ENCODE peak calls at places on chromosome 2, in ten cellular contexts. Y, D, L, C, T, G, B, M, E and Q are unnamed samples.

GRCh38 chr2:62304429-62305417 is 108.8 kb downstream of the B3GNT2 start:
- DNase-seq in Y (peak; percentile 65), D (peak; percentile 95), L (no peak), C (peak; percentile 96), T (no peak), G (peak; percentile 86), B (peak; percentile 76), M (peak; percentile 84), E (peak; percentile 34), Q (no peak)

GRCh38 chr2:38596229-38596628 is 6.5 kb downstream of the HNRNPLL start:
- DNase-seq in Y (no peak), D (no peak), L (no peak), C (no peak), T (no peak), G (no peak), B (no peak), M (no peak), E (no peak), Q (no peak)

GRCh38 chr2:88671786-88672427 is 19.6 kb upstream of the RPIA start:
- DNase-seq in Y (no peak), D (peak; percentile 54), L (no peak), C (peak; percentile 47), T (peak; percentile 27), G (no peak), B (no peak), M (no peak), E (peak; percentile 38), Q (no peak)

GRCh38 chr2:133324150-133324561 is 244.1 kb downstream of the NCKAP5 start:
- DNase-seq in Y (no peak), D (no peak), L (peak; percentile 72), C (peak; percentile 84), T (no peak), G (no peak), B (no peak), M (no peak), E (no peak), Q (no peak)

GRCh38 chr2:173401716-173402326 is 47.1 kb downstream of the CDCA7 start:
- DNase-seq in Y (no peak), D (no peak), L (no peak), C (peak; percentile 19), T (no peak), G (no peak), B (no peak), M (no peak), E (peak; percentile 42), Q (no peak)

GRCh38 chr2:60358471-60358870 is 195.0 kb downstream of the BCL11A start:
- DNase-seq in Y (no peak), D (no peak), L (no peak), C (no peak), T (no peak), G (peak; percentile 9), B (no peak), M (no peak), E (no peak), Q (no peak)

GRCh38 chr2:211649331-211649730 is 889.3 kb downstream of the ERBB4 start:
- DNase-seq in Y (no peak), D (no peak), L (no peak), C (no peak), T (peak; percentile 29), G (no peak), B (no peak), M (no peak), E (peak; percentile 25), Q (no peak)

GRCh38 chr2:64325477-64325851 is 128.5 kb upstream of the LGALSL start:
- DNase-seq in Y (no peak), D (no peak), L (no peak), C (peak; percentile 13), T (no peak), G (no peak), B (no peak), M (no peak), E (no peak), Q (no peak)

GRCh38 chr2:234839285-234839684 is 112.5 kb upstream of the SH3BP4 start:
- DNase-seq in Y (no peak), D (no peak), L (no peak), C (peak; percentile 56), T (no peak), G (no peak), B (no peak), M (no peak), E (no peak), Q (no peak)

GRCh38 chr2:127525692-127526141 is 572 bp downstream of the IWS1 start:
- DNase-seq in Y (no peak), D (no peak), L (no peak), C (peak; percentile 68), T (no peak), G (peak; percentile 37), B (no peak), M (no peak), E (peak; percentile 42), Q (no peak)

DNA sequence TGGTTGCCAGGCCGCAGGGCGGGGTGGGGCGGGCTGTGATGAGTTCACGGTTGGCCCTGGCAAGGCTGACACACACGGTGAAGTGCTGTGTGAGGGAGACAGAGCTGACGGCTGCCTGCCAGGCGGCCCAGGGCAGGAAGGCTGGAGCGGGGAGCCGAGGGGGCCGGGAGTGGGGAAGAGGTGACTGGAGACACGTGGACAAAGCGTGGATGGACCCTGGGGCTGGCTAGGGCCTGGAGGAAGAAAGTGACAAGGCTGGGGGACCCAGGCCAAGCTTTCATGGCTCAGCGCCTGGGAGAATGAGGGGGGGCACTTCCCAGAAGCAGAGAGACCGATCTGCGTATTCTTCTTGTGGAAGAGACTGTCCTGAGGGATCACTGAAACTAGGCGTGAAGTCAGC is 123.2 kb downstream of the DYSF start:
- DNase-seq in Y (peak; percentile 72), D (no peak), L (no peak), C (no peak), T (no peak), G (no peak), B (no peak), M (no peak), E (no peak), Q (no peak)
- H3K27ac ChIP-seq in Y (no peak overlapping the region), D (no peak overlapping the region), L (no peak overlapping the region), C (no peak overlapping the region), T (no peak overlapping the region), G (no peak overlapping the region), B (no peak overlapping the region), M (no peak overlapping the region), E (no peak overlapping the region), Q (peak overlapping the region; percentile 83)

GRCh38 chr2:42961385-42961800 is 169.0 kb upstream of the HAAO start:
- DNase-seq in Y (peak; percentile 85), D (peak; percentile 81), L (no peak), C (peak; percentile 46), T (no peak), G (no peak), B (peak; percentile 88), M (peak; percentile 86), E (peak; percentile 61), Q (peak; percentile 95)
- H3K27ac ChIP-seq in Y (peak overlapping the region; percentile 64), D (no peak overlapping the region), L (no peak overlapping the region), C (peak overlapping the region; percentile 6), T (no peak overlapping the region), G (peak overlapping the region; percentile 60), B (peak overlapping the region; percentile 69), M (peak overlapping the region; percentile 80), E (peak overlapping the region; percentile 30), Q (peak overlapping the region; percentile 63)

GRCh38 chr2:241130316-241130715 is 19.0 kb downstream of the PASK start:
- DNase-seq in Y (peak; percentile 38), D (no peak), L (no peak), C (no peak), T (no peak), G (no peak), B (no peak), M (no peak), E (no peak), Q (no peak)

GRCh38 chr2:241129086-241129871 is 20.0 kb downstream of the PASK start:
- DNase-seq in Y (peak; percentile 44), D (no peak), L (no peak), C (no peak), T (no peak), G (no peak), B (no peak), M (no peak), E (no peak), Q (no peak)

GRCh38 chr2:241126771-241127202 is 22.5 kb downstream of the PASK start:
- DNase-seq in Y (peak; percentile 39), D (no peak), L (no peak), C (no peak), T (no peak), G (no peak), B (no peak), M (no peak), E (no peak), Q (no peak)

GRCh38 chr2:241126201-241126611 is 23.1 kb downstream of the PASK start:
- DNase-seq in Y (peak; percentile 28), D (peak; percentile 64), L (no peak), C (no peak), T (no peak), G (no peak), B (no peak), M (no peak), E (no peak), Q (no peak)

DNA sequence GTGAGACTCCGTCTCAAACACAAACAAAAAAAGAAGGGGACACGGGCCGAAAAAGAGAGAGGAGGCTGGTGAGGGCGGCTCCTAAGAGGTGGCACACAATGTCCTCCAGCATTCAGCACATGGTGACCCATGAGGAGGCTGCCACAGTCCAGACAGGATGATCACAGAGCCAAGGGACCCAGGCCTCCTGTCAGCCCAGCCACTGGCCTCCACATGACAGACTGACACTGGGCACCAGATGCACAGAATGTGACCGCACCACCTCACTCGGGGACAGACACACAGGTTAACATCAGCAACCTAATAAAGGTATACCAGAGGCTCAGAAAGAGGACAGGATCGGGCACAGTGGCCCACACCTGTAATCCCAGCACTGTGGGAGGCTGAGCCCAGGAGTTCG is 21.0 kb downstream of the PASK start:
- DNase-seq in Y (peak; percentile 6), D (no peak), L (no peak), C (no peak), T (no peak), G (no peak), B (no peak), M (no peak), E (no peak), Q (no peak)
- H3K27ac ChIP-seq in Y (no peak overlapping the region), D (no peak overlapping the region), L (no peak overlapping the region), C (no peak overlapping the region), T (no peak overlapping the region), G (no peak overlapping the region), B (no peak overlapping the region), M (no peak overlapping the region), E (no peak overlapping the region), Q (no peak overlapping the region)

DNA sequence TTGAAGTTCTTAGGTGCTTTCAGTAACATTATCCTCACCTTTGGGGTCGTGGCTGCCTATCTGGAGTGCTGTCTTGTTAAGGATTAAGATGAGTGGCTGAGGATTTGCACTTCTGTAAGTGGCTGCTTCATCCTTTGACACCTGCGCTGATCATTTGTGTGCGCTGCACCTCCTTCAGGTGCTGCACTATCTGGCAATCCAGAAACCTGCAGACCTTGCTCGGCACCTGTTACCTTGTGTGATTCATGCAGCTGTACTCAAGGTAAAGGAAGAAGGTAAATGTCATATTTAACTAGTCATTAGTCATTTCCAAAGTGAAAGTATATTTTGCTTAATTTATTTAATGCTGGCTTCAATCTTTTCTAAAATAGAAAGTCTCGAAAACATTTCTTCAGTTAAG is 110.3 kb downstream of the RAB3GAP1 start:
- DNase-seq in Y (no peak), D (no peak), L (no peak), C (no peak), T (no peak), G (no peak), B (no peak), M (no peak), E (no peak), Q (no peak)
- H3K27ac ChIP-seq in Y (no peak overlapping the region), D (no peak overlapping the region), L (no peak overlapping the region), C (no peak overlapping the region), T (no peak overlapping the region), G (no peak overlapping the region), B (no peak overlapping the region), M (no peak overlapping the region), E (no peak overlapping the region), Q (no peak overlapping the region)

GRCh38 chr2:237128026-237128703 is 42.5 kb downstream of the COPS8 start:
- DNase-seq in Y (peak; percentile 95), D (peak; percentile 96), L (peak; percentile 97), C (peak; percentile 99), T (peak; percentile 31), G (peak; percentile 75), B (peak; percentile 96), M (peak; percentile 97), E (peak; percentile 44), Q (peak; percentile 97)
- H3K27ac ChIP-seq in Y (peak overlapping the region; percentile 65), D (no peak overlapping the region), L (peak overlapping the region; percentile 94), C (peak overlapping the region; percentile 90), T (no peak overlapping the region), G (peak overlapping the region; percentile 47), B (peak overlapping the region; percentile 68), M (no peak overlapping the region), E (no peak overlapping the region), Q (peak overlapping the region; percentile 79)